ENCODE peak calls at places on chromosomes 6 and 20, in five cellular contexts. N, O, A, C and B are unnamed samples.

GRCh38 chr20:37775200-37775599 is 81.4 kb downstream of the CTNNBL1 start:
- DNase-seq in A (no peak), N (no peak), O (no peak), C (no peak), B (no peak)

GRCh38 chr6:155313602-155314091 is 637 bp downstream of the TFB1M start:
- DNase-seq in A (no peak), N (no peak), C (no peak), O (peak), B (no peak)

GRCh38 chr6:1001655-1002349 is 308.9 kb upstream of the EXOC2 start:
- DNase-seq in A (no peak), N (peak), O (no peak), C (no peak), B (no peak)

GRCh38 chr6:53679446-53679933 is 13.9 kb upstream of the KLHL31 start:
- DNase-seq in C (no peak), N (no peak), O (peak), A (no peak), B (no peak)

GRCh38 chr20:38805958-38806854 is 709 bp downstream of the PPP1R16B start:
- DNase-seq in A (no peak), N (peak), C (peak), O (no peak), B (no peak)

GRCh38 chr6:134464690-134465411 is 146.9 kb upstream of the SGK1 start:
- DNase-seq in N (peak), C (no peak), A (peak), O (peak), B (no peak)

GRCh38 chr20:32247957-32248497 is 29.4 kb upstream of the KIF3B start:
- DNase-seq in N (no peak), O (no peak), C (no peak), A (no peak), B (no peak)

GRCh38 chr6:154719854-154720253 is 13.4 kb upstream of the SCAF8 start:
- DNase-seq in O (no peak), N (no peak), C (no peak), A (no peak), B (no peak)

GRCh38 chr6:15892369-15892768 is 229.5 kb upstream of the DTNBP1 start:
- DNase-seq in N (no peak), O (no peak), C (no peak), A (no peak), B (no peak)

GRCh38 chr20:17936791-17937687 is 31.6 kb downstream of the SNX5 start:
- DNase-seq in N (no peak), O (no peak), A (no peak), C (no peak), B (no peak)

GRCh38 chr6:137792160-137793033 is 74.7 kb upstream of the TNFAIP3 start:
- DNase-seq in N (no peak), A (no peak), C (no peak), O (no peak), B (no peak)

GRCh38 chr20:32918296-32918695 is 59.6 kb downstream of the EFCAB8 start:
- DNase-seq in C (no peak), N (no peak), A (no peak), O (no peak), B (no peak)

GRCh38 chr6:154878866-154879491 is 116.1 kb upstream of the TIAM2 start:
- DNase-seq in O (peak), C (no peak), N (no peak), A (no peak), B (no peak)

GRCh38 chr6:4036581-4036980 is 42.4 kb downstream of the FAM217A start:
- DNase-seq in O (no peak), A (no peak), C (no peak), N (no peak), B (no peak)

GRCh38 chr20:9256359-9256758 is 187.5 kb downstream of the PLCB4 start:
- DNase-seq in C (no peak), N (no peak), O (no peak), A (no peak), B (no peak)

GRCh38 chr6:130810307-130811030 is 16.7 kb upstream of the SMLR1 start:
- DNase-seq in C (no peak), O (no peak), N (no peak), A (no peak), B (no peak)

GRCh38 chr20:37363221-37364012 is 17.5 kb downstream of the SRC start:
- DNase-seq in O (no peak), A (no peak), C (no peak), N (no peak), B (no peak)

GRCh38 chr6:15523679-15524630 is 138.9 kb downstream of the DTNBP1 start:
- DNase-seq in A (no peak), C (no peak), O (no peak), N (no peak), B (no peak)

GRCh38 chr20:325889-326644 is 715 bp downstream of the SOX12 start:
- DNase-seq in O (peak), C (peak), A (peak), N (peak), B (no peak)

GRCh38 chr6:38646166-38646565 is 6.4 kb upstream of the BTBD9 start:
- DNase-seq in A (no peak), O (peak), N (no peak), C (no peak), B (no peak)

GRCh38 chr6:3770023-3770422 is 18.5 kb upstream of the PXDC1 start:
- DNase-seq in N (no peak), C (no peak), A (no peak), O (no peak), B (no peak)

GRCh38 chr20:13342469-13343242 is 121.6 kb downstream of the ISM1 start:
- DNase-seq in N (no peak), C (peak), A (peak), O (no peak), B (no peak)

GRCh38 chr6:167733740-167734661 is 92.7 kb upstream of the AFDN start:
- DNase-seq in A (peak), C (peak), O (no peak), N (no peak), B (no peak)

GRCh38 chr6:157921685-157922367 is 59.8 kb upstream of the SYNJ2 start:
- DNase-seq in A (no peak), O (no peak), N (no peak), C (no peak), B (no peak)

GRCh38 chr20:16802652-16802935 is 54.4 kb downstream of the OTOR start:
- DNase-seq in N (no peak), O (no peak), A (no peak), C (no peak), B (no peak)

GRCh38 chr6:48113130-48113529 is 2.1 kb upstream of the PTCHD4 start:
- DNase-seq in N (no peak), O (no peak), A (no peak), C (no peak), B (no peak)

GRCh38 chr20:10508468-10509251 is 73.6 kb downstream of the SLX4IP start:
- DNase-seq in C (no peak), A (no peak), O (no peak), N (no peak), B (no peak)

GRCh38 chr6:107646176-107646575 is 156.3 kb downstream of the SOBP start:
- DNase-seq in O (no peak), C (no peak), N (no peak), A (no peak), B (no peak)

DNA sequence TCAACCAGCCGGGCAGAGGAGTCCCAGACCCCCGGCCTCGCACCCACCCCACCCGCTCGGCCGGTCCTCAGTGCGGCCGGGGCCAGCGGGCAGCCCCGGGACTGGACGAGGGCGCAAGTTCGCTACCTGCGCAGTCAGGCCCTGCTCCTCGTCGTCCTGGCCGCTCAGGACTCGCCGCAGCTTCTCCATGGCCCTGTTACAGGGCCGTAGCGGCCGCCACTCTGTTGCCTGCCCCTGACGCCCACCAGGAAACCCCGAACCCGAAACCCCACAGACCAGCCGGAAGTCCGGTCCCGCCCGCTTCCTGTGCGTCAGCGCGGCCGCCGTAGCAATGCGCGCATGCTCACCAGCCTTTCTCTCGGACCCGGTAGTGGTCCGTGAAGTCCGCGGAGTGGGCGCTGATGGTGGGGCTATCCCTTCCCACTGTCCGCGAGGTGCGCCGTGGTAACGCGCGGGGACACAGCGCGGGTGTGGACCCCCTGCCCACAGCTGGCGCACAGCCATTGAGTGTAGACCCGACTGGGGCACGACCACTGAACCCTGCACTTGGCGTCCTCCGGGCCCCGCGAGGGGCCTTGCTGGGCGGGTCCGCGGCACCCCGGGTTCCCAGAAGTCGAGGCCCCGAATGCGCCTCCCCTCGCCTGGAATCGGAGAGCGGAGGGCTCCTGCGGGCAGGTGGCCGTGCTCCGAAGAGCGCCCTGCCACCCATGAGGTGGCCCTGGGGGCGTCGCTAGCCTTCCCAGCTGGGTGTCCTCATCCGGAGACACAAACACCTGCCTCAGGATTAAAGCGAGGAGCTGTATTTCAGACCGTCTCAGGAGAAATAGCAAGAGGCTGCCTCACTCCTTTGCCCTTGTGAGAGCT is at the start of gene SFT2D1:
- DNase-seq in C (peak), N (peak), O (peak), A (peak), B (peak)
- TF ChIP-seq CTCF in C (no peak), N (no peak), O (no peak), A (no peak), B (no peak)

GRCh38 chr20:62539208-62539607 is 63.4 kb upstream of the GATA5 start:
- DNase-seq in A (no peak), C (no peak), O (no peak), N (no peak), B (no peak)

GRCh38 chr20:62539646-62540045 is 63.9 kb upstream of the GATA5 start:
- DNase-seq in C (no peak), N (no peak), A (no peak), O (no peak), B (no peak)

GRCh38 chr20:62536731-62537401 is 61.1 kb upstream of the GATA5 start:
- DNase-seq in C (no peak), N (no peak), A (no peak), O (no peak), B (no peak)

GRCh38 chr20:62535964-62536363 is 60.2 kb upstream of the GATA5 start:
- DNase-seq in A (no peak), O (no peak), C (no peak), N (no peak), B (no peak)

DNA sequence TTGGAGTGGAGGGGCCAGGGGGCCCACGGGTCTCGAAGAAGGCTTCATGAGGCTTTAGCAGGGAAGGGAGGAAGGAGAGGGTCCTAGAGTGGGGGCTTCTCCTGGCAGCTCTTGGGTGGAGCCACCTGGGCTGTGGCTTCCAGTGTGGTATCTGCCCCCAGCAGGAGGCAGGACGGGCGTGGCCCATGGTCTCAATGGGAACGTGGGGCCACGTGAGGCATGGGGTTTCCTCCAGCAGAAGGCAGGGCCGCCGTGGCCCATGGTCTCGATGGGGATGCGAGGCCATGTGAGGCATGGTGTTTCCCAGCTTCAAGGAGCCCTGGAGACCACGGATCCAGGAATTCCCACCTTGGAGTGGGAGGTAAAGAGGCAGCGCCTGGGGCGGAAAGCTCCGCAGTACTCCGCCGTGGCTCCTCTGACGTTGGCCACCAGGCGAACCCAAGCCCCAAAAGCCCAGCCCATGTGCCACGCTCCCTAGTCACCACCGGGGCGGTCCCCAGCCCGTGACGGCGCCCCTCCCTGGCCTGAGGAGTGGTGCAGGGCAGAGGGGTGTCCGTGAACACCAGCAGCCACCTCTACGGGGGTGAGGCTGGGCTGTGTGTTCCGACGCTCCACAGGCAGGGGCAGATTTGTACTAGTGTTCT is 62.0 kb upstream of the GATA5 start:
- DNase-seq in N (no peak), O (no peak), C (no peak), A (no peak), B (no peak)
- TF ChIP-seq CTCF in N (no peak), O (no peak), C (no peak), A (no peak), B (no peak)

GRCh38 chr20:44600301-44600700 is 17.9 kb downstream of the PKIG start:
- DNase-seq in A (no peak), O (no peak), C (no peak), N (no peak), B (no peak)

GRCh38 chr20:44599715-44600114 is 17.3 kb downstream of the PKIG start:
- DNase-seq in O (no peak), N (no peak), C (no peak), A (no peak), B (no peak)

GRCh38 chr20:44597516-44597915 is 15.1 kb downstream of the PKIG start:
- DNase-seq in O (no peak), C (no peak), N (no peak), A (no peak), B (no peak)

GRCh38 chr20:44597930-44598329 is 15.6 kb downstream of the PKIG start:
- DNase-seq in A (no peak), O (no peak), C (no peak), N (no peak), B (no peak)

GRCh38 chr20:44598413-44599290 is 16.3 kb downstream of the PKIG start:
- DNase-seq in O (no peak), N (peak), C (no peak), A (no peak), B (no peak)
- TF ChIP-seq CTCF in O (no peak), N (no peak), C (no peak), A (no peak), B (no peak)

DNA sequence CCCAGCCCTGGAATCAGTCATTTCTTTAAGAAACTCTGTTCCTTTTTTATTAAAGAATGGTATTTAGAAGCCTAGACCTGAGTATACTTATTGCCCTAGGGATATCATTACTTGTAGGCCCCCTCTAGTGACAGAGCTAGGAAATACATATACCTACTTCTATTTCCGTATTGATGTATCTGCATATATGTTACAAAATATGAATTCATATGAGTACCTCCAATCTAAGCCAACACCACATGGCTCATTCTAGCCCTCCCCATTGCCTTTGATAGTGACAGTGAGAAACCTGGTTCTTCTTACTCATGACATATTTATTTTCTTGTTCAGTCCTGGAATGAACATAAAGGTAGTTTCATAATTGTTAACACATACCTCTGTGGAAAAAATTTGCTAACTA is 137.2 kb downstream of the FARS2 start:
- DNase-seq in A (no peak), N (peak), O (peak), C (no peak), B (no peak)
- TF ChIP-seq CTCF in A (no peak), N (peak), O (peak), C (peak), B (peak)

GRCh38 chr6:41228616-41229015 is 467 bp downstream of the TREML4 start:
- DNase-seq in O (peak), N (no peak), A (no peak), C (no peak), B (no peak)
- TF ChIP-seq CTCF in O (no peak), N (no peak), A (no peak), C (no peak), B (no peak)